ENCODE peak calls at places on chromosomes 3 and 15, in nine cellular contexts. One of them, this sample, is unnamed.

GRCh38 chr3:8416965-8417364 is 84.7 kb upstream of the LMCD1 start:
- DNase-seq in RWPE1: peak; percentile 12
- DNase-seq in activated T-cell treated with anti-CD3 and anti-CD28 coated beads for 48 hours: no peak
- DNase-seq in astrocyte: no peak
- DNase-seq in ELF-1: peak; percentile 48
- DNase-seq in NCI-H774: no peak
- DNase-seq in iPS DF 19.7: no peak
- DNase-seq in BJ: no peak
- DNase-seq in stimulated activated CD4-positive, alpha-beta T cell treated with anti-CD3 and anti-CD28 coated beads, TNF-alpha, amount 100 ng/mL, for 1 hour: no peak
- DNase-seq in this sample: peak; percentile 31

GRCh38 chr15:51281368-51281967 is 56.9 kb downstream of the CYP19A1 start:
- DNase-seq in activated T-cell treated with anti-CD3 and anti-CD28 coated beads for 48 hours: peak; percentile 21
- DNase-seq in stimulated activated CD4-positive, alpha-beta T cell treated with anti-CD3 and anti-CD28 coated beads, TNF-alpha, amount 100 ng/mL, for 1 hour: no peak
- DNase-seq in BJ: no peak
- DNase-seq in iPS DF 19.7: peak; percentile 23
- DNase-seq in NCI-H774: peak; percentile 56
- DNase-seq in RWPE1: no peak
- DNase-seq in ELF-1: peak; percentile 80
- DNase-seq in astrocyte: no peak
- DNase-seq in this sample: peak; percentile 78

GRCh38 chr3:23271876-23272741 is 69.0 kb downstream of the UBE2E2 start:
- DNase-seq in NCI-H774: no peak
- DNase-seq in activated T-cell treated with anti-CD3 and anti-CD28 coated beads for 48 hours: no peak
- DNase-seq in iPS DF 19.7: no peak
- DNase-seq in RWPE1: no peak
- DNase-seq in BJ: no peak
- DNase-seq in astrocyte: no peak
- DNase-seq in ELF-1: no peak
- DNase-seq in stimulated activated CD4-positive, alpha-beta T cell treated with anti-CD3 and anti-CD28 coated beads, TNF-alpha, amount 100 ng/mL, for 1 hour: no peak
- DNase-seq in this sample: no peak

GRCh38 chr15:36282821-36283220 is 296.6 kb upstream of the CDIN1 start:
- DNase-seq in activated T-cell treated with anti-CD3 and anti-CD28 coated beads for 48 hours: no peak
- DNase-seq in stimulated activated CD4-positive, alpha-beta T cell treated with anti-CD3 and anti-CD28 coated beads, TNF-alpha, amount 100 ng/mL, for 1 hour: no peak
- DNase-seq in NCI-H774: no peak
- DNase-seq in BJ: no peak
- DNase-seq in astrocyte: no peak
- DNase-seq in iPS DF 19.7: no peak
- DNase-seq in RWPE1: no peak
- DNase-seq in ELF-1: no peak
- DNase-seq in this sample: no peak

GRCh38 chr3:53588122-53588521 is 93.7 kb downstream of the CACNA1D start:
- DNase-seq in iPS DF 19.7: no peak
- DNase-seq in ELF-1: peak; percentile 21
- DNase-seq in NCI-H774: no peak
- DNase-seq in astrocyte: no peak
- DNase-seq in stimulated activated CD4-positive, alpha-beta T cell treated with anti-CD3 and anti-CD28 coated beads, TNF-alpha, amount 100 ng/mL, for 1 hour: no peak
- DNase-seq in BJ: no peak
- DNase-seq in activated T-cell treated with anti-CD3 and anti-CD28 coated beads for 48 hours: no peak
- DNase-seq in RWPE1: no peak
- DNase-seq in this sample: no peak

GRCh38 chr15:95284933-95285401 is 1045.5 kb upstream of the NR2F2 start:
- DNase-seq in ELF-1: no peak
- DNase-seq in astrocyte: peak; percentile 71
- DNase-seq in stimulated activated CD4-positive, alpha-beta T cell treated with anti-CD3 and anti-CD28 coated beads, TNF-alpha, amount 100 ng/mL, for 1 hour: no peak
- DNase-seq in activated T-cell treated with anti-CD3 and anti-CD28 coated beads for 48 hours: no peak
- DNase-seq in BJ: no peak
- DNase-seq in iPS DF 19.7: no peak
- DNase-seq in RWPE1: no peak
- DNase-seq in NCI-H774: no peak
- DNase-seq in this sample: no peak

GRCh38 chr3:193734737-193735366 is 141.8 kb downstream of the OPA1 start:
- DNase-seq in astrocyte: no peak
- DNase-seq in NCI-H774: no peak
- DNase-seq in BJ: no peak
- DNase-seq in RWPE1: no peak
- DNase-seq in activated T-cell treated with anti-CD3 and anti-CD28 coated beads for 48 hours: no peak
- DNase-seq in iPS DF 19.7: no peak
- DNase-seq in ELF-1: peak; percentile 55
- DNase-seq in stimulated activated CD4-positive, alpha-beta T cell treated with anti-CD3 and anti-CD28 coated beads, TNF-alpha, amount 100 ng/mL, for 1 hour: no peak
- DNase-seq in this sample: no peak

GRCh38 chr3:10723991-10724390 is 92.0 kb upstream of the SLC6A11 start:
- DNase-seq in BJ: no peak
- DNase-seq in RWPE1: no peak
- DNase-seq in ELF-1: no peak
- DNase-seq in activated T-cell treated with anti-CD3 and anti-CD28 coated beads for 48 hours: no peak
- DNase-seq in iPS DF 19.7: no peak
- DNase-seq in NCI-H774: no peak
- DNase-seq in astrocyte: no peak
- DNase-seq in stimulated activated CD4-positive, alpha-beta T cell treated with anti-CD3 and anti-CD28 coated beads, TNF-alpha, amount 100 ng/mL, for 1 hour: no peak
- DNase-seq in this sample: no peak

GRCh38 chr3:76638006-76638405 is 401.9 kb upstream of the ROBO2 start:
- DNase-seq in BJ: no peak
- DNase-seq in ELF-1: no peak
- DNase-seq in iPS DF 19.7: no peak
- DNase-seq in NCI-H774: no peak
- DNase-seq in stimulated activated CD4-positive, alpha-beta T cell treated with anti-CD3 and anti-CD28 coated beads, TNF-alpha, amount 100 ng/mL, for 1 hour: no peak
- DNase-seq in activated T-cell treated with anti-CD3 and anti-CD28 coated beads for 48 hours: no peak
- DNase-seq in astrocyte: no peak
- DNase-seq in RWPE1: peak; percentile 13
- DNase-seq in this sample: no peak

GRCh38 chr15:68749365-68750141 is 71.1 kb downstream of the ANP32A start:
- DNase-seq in iPS DF 19.7: no peak
- DNase-seq in ELF-1: no peak
- DNase-seq in BJ: peak; percentile 37
- DNase-seq in RWPE1: no peak
- DNase-seq in stimulated activated CD4-positive, alpha-beta T cell treated with anti-CD3 and anti-CD28 coated beads, TNF-alpha, amount 100 ng/mL, for 1 hour: no peak
- DNase-seq in NCI-H774: no peak
- DNase-seq in astrocyte: no peak
- DNase-seq in activated T-cell treated with anti-CD3 and anti-CD28 coated beads for 48 hours: no peak
- DNase-seq in this sample: no peak

GRCh38 chr15:65069179-65069578 is 1.4 kb upstream of the RASL12 start:
- DNase-seq in BJ: peak; percentile 91
- DNase-seq in NCI-H774: no peak
- DNase-seq in iPS DF 19.7: no peak
- DNase-seq in ELF-1: no peak
- DNase-seq in activated T-cell treated with anti-CD3 and anti-CD28 coated beads for 48 hours: no peak
- DNase-seq in stimulated activated CD4-positive, alpha-beta T cell treated with anti-CD3 and anti-CD28 coated beads, TNF-alpha, amount 100 ng/mL, for 1 hour: no peak
- DNase-seq in astrocyte: peak; percentile 94
- DNase-seq in RWPE1: no peak
- DNase-seq in this sample: peak; percentile 46

GRCh38 chr3:188948658-188949400 is 222.9 kb upstream of the TPRG1 start:
- DNase-seq in RWPE1: peak; percentile 65
- DNase-seq in BJ: peak; percentile 41
- DNase-seq in stimulated activated CD4-positive, alpha-beta T cell treated with anti-CD3 and anti-CD28 coated beads, TNF-alpha, amount 100 ng/mL, for 1 hour: no peak
- DNase-seq in iPS DF 19.7: no peak
- DNase-seq in NCI-H774: no peak
- DNase-seq in ELF-1: peak; percentile 28
- DNase-seq in activated T-cell treated with anti-CD3 and anti-CD28 coated beads for 48 hours: no peak
- DNase-seq in astrocyte: peak; percentile 99
- DNase-seq in this sample: peak; percentile 67

GRCh38 chr3:45595364-45596154 is 1.0 kb downstream of the LIMD1 start:
- DNase-seq in astrocyte: no peak
- DNase-seq in stimulated activated CD4-positive, alpha-beta T cell treated with anti-CD3 and anti-CD28 coated beads, TNF-alpha, amount 100 ng/mL, for 1 hour: no peak
- DNase-seq in iPS DF 19.7: no peak
- DNase-seq in BJ: no peak
- DNase-seq in RWPE1: no peak
- DNase-seq in activated T-cell treated with anti-CD3 and anti-CD28 coated beads for 48 hours: no peak
- DNase-seq in NCI-H774: no peak
- DNase-seq in ELF-1: no peak
- DNase-seq in this sample: no peak

GRCh38 chr3:36763850-36764703 is at the start of gene DCLK3:
- DNase-seq in BJ: no peak
- DNase-seq in activated T-cell treated with anti-CD3 and anti-CD28 coated beads for 48 hours: peak; percentile 12
- DNase-seq in stimulated activated CD4-positive, alpha-beta T cell treated with anti-CD3 and anti-CD28 coated beads, TNF-alpha, amount 100 ng/mL, for 1 hour: no peak
- DNase-seq in iPS DF 19.7: no peak
- DNase-seq in RWPE1: no peak
- DNase-seq in ELF-1: peak; percentile 17
- DNase-seq in NCI-H774: no peak
- DNase-seq in astrocyte: no peak
- DNase-seq in this sample: peak; percentile 37

GRCh38 chr3:171508676-171509075 is 48.5 kb upstream of the TNIK start:
- DNase-seq in NCI-H774: peak; percentile 31
- DNase-seq in stimulated activated CD4-positive, alpha-beta T cell treated with anti-CD3 and anti-CD28 coated beads, TNF-alpha, amount 100 ng/mL, for 1 hour: no peak
- DNase-seq in activated T-cell treated with anti-CD3 and anti-CD28 coated beads for 48 hours: no peak
- DNase-seq in RWPE1: no peak
- DNase-seq in iPS DF 19.7: no peak
- DNase-seq in ELF-1: no peak
- DNase-seq in astrocyte: no peak
- DNase-seq in BJ: no peak
- DNase-seq in this sample: no peak

GRCh38 chr15:31275331-31276262 is 51.0 kb upstream of the KLF13 start:
- DNase-seq in stimulated activated CD4-positive, alpha-beta T cell treated with anti-CD3 and anti-CD28 coated beads, TNF-alpha, amount 100 ng/mL, for 1 hour: no peak
- DNase-seq in ELF-1: no peak
- DNase-seq in iPS DF 19.7: no peak
- DNase-seq in NCI-H774: no peak
- DNase-seq in activated T-cell treated with anti-CD3 and anti-CD28 coated beads for 48 hours: no peak
- DNase-seq in BJ: no peak
- DNase-seq in astrocyte: no peak
- DNase-seq in RWPE1: no peak
- DNase-seq in this sample: no peak

GRCh38 chr3:14138109-14138877 is 13.4 kb downstream of the TMEM43 start:
- DNase-seq in NCI-H774: no peak
- DNase-seq in stimulated activated CD4-positive, alpha-beta T cell treated with anti-CD3 and anti-CD28 coated beads, TNF-alpha, amount 100 ng/mL, for 1 hour: no peak
- DNase-seq in iPS DF 19.7: no peak
- DNase-seq in RWPE1: no peak
- DNase-seq in astrocyte: no peak
- DNase-seq in ELF-1: no peak
- DNase-seq in activated T-cell treated with anti-CD3 and anti-CD28 coated beads for 48 hours: no peak
- DNase-seq in BJ: no peak
- DNase-seq in this sample: no peak

GRCh38 chr15:75842722-75843617 is at the start of gene UBE2Q2:
- DNase-seq in astrocyte: peak; percentile 56
- DNase-seq in stimulated activated CD4-positive, alpha-beta T cell treated with anti-CD3 and anti-CD28 coated beads, TNF-alpha, amount 100 ng/mL, for 1 hour: peak; percentile 51
- DNase-seq in ELF-1: peak; percentile 89
- DNase-seq in iPS DF 19.7: peak; percentile 38
- DNase-seq in NCI-H774: peak; percentile 76
- DNase-seq in RWPE1: peak; percentile 62
- DNase-seq in BJ: peak; percentile 3
- DNase-seq in activated T-cell treated with anti-CD3 and anti-CD28 coated beads for 48 hours: peak; percentile 69
- DNase-seq in this sample: peak; percentile 88

GRCh38 chr3:175343946-175344345 is 484.8 kb downstream of the NAALADL2 start:
- DNase-seq in NCI-H774: no peak
- DNase-seq in activated T-cell treated with anti-CD3 and anti-CD28 coated beads for 48 hours: no peak
- DNase-seq in iPS DF 19.7: no peak
- DNase-seq in ELF-1: no peak
- DNase-seq in RWPE1: no peak
- DNase-seq in astrocyte: no peak
- DNase-seq in BJ: no peak
- DNase-seq in stimulated activated CD4-positive, alpha-beta T cell treated with anti-CD3 and anti-CD28 coated beads, TNF-alpha, amount 100 ng/mL, for 1 hour: no peak
- DNase-seq in this sample: no peak

GRCh38 chr3:193905993-193906396 is 230.0 kb upstream of the HES1 start:
- DNase-seq in activated T-cell treated with anti-CD3 and anti-CD28 coated beads for 48 hours: no peak
- DNase-seq in ELF-1: peak; percentile 66
- DNase-seq in astrocyte: no peak
- DNase-seq in RWPE1: no peak
- DNase-seq in iPS DF 19.7: no peak
- DNase-seq in stimulated activated CD4-positive, alpha-beta T cell treated with anti-CD3 and anti-CD28 coated beads, TNF-alpha, amount 100 ng/mL, for 1 hour: no peak
- DNase-seq in NCI-H774: no peak
- DNase-seq in BJ: no peak
- DNase-seq in this sample: no peak

GRCh38 chr3:58308728-58309127 is 2.4 kb downstream of the HTD2 start:
- DNase-seq in BJ: no peak
- DNase-seq in iPS DF 19.7: no peak
- DNase-seq in NCI-H774: no peak
- DNase-seq in ELF-1: no peak
- DNase-seq in astrocyte: no peak
- DNase-seq in stimulated activated CD4-positive, alpha-beta T cell treated with anti-CD3 and anti-CD28 coated beads, TNF-alpha, amount 100 ng/mL, for 1 hour: no peak
- DNase-seq in activated T-cell treated with anti-CD3 and anti-CD28 coated beads for 48 hours: no peak
- DNase-seq in RWPE1: no peak
- DNase-seq in this sample: peak; percentile 42

GRCh38 chr3:25520926-25521559 is 93.0 kb downstream of the RARB start:
- DNase-seq in ELF-1: no peak
- DNase-seq in NCI-H774: no peak
- DNase-seq in iPS DF 19.7: no peak
- DNase-seq in BJ: no peak
- DNase-seq in astrocyte: no peak
- DNase-seq in stimulated activated CD4-positive, alpha-beta T cell treated with anti-CD3 and anti-CD28 coated beads, TNF-alpha, amount 100 ng/mL, for 1 hour: no peak
- DNase-seq in activated T-cell treated with anti-CD3 and anti-CD28 coated beads for 48 hours: no peak
- DNase-seq in RWPE1: no peak
- DNase-seq in this sample: no peak

GRCh38 chr15:77369168-77369567 is 50.7 kb downstream of the PEAK1 start:
- DNase-seq in iPS DF 19.7: no peak
- DNase-seq in NCI-H774: no peak
- DNase-seq in stimulated activated CD4-positive, alpha-beta T cell treated with anti-CD3 and anti-CD28 coated beads, TNF-alpha, amount 100 ng/mL, for 1 hour: no peak
- DNase-seq in BJ: no peak
- DNase-seq in ELF-1: no peak
- DNase-seq in astrocyte: no peak
- DNase-seq in activated T-cell treated with anti-CD3 and anti-CD28 coated beads for 48 hours: no peak
- DNase-seq in RWPE1: no peak
- DNase-seq in this sample: no peak

GRCh38 chr15:65416845-65417416 is 5.8 kb downstream of the IGDCC4 start:
- DNase-seq in iPS DF 19.7: peak; percentile 78
- DNase-seq in astrocyte: peak; percentile 37
- DNase-seq in NCI-H774: no peak
- DNase-seq in ELF-1: peak; percentile 90
- DNase-seq in stimulated activated CD4-positive, alpha-beta T cell treated with anti-CD3 and anti-CD28 coated beads, TNF-alpha, amount 100 ng/mL, for 1 hour: no peak
- DNase-seq in RWPE1: no peak
- DNase-seq in activated T-cell treated with anti-CD3 and anti-CD28 coated beads for 48 hours: no peak
- DNase-seq in BJ: no peak
- DNase-seq in this sample: peak; percentile 50

GRCh38 chr3:191915717-191916116 is 454.8 kb downstream of the PYDC2 start:
- DNase-seq in BJ: no peak
- DNase-seq in astrocyte: no peak
- DNase-seq in ELF-1: no peak
- DNase-seq in RWPE1: no peak
- DNase-seq in stimulated activated CD4-positive, alpha-beta T cell treated with anti-CD3 and anti-CD28 coated beads, TNF-alpha, amount 100 ng/mL, for 1 hour: no peak
- DNase-seq in iPS DF 19.7: no peak
- DNase-seq in NCI-H774: no peak
- DNase-seq in activated T-cell treated with anti-CD3 and anti-CD28 coated beads for 48 hours: no peak
- DNase-seq in this sample: no peak

GRCh38 chr15:68332266-68332665 is 54.7 kb downstream of the FEM1B start:
- DNase-seq in iPS DF 19.7: no peak
- DNase-seq in RWPE1: no peak
- DNase-seq in stimulated activated CD4-positive, alpha-beta T cell treated with anti-CD3 and anti-CD28 coated beads, TNF-alpha, amount 100 ng/mL, for 1 hour: no peak
- DNase-seq in NCI-H774: no peak
- DNase-seq in astrocyte: no peak
- DNase-seq in BJ: no peak
- DNase-seq in ELF-1: no peak
- DNase-seq in activated T-cell treated with anti-CD3 and anti-CD28 coated beads for 48 hours: no peak
- DNase-seq in this sample: no peak